ENCODE peak calls at places on chromosomes 3 and 15, in seven cellular contexts. One of them, this sample, is unnamed.

GRCh38 chr3:58520403-58520784 is 16.6 kb downstream of the ACOX2 start:
- DNase-seq in stimulated activated naive CD4-positive, alpha-beta T cell treated with Interleukin-2 at 50 U/mL for 16 hours: no peak
- DNase-seq in foreskin fibroblast: no peak
- DNase-seq in COR-L47: no peak
- DNase-seq in H7: no peak
- DNase-seq in KBM-7: no peak
- DNase-seq in RWPE1: no peak
- DNase-seq in this sample: no peak

GRCh38 chr3:107627962-107628542 is 105.3 kb downstream of the BBX start:
- DNase-seq in H7: no peak
- DNase-seq in foreskin fibroblast: no peak
- DNase-seq in KBM-7: no peak
- DNase-seq in stimulated activated naive CD4-positive, alpha-beta T cell treated with Interleukin-2 at 50 U/mL for 16 hours: no peak
- DNase-seq in RWPE1: no peak
- DNase-seq in COR-L47: no peak
- DNase-seq in this sample: no peak

GRCh38 chr3:188183452-188183851 is 29.5 kb downstream of the LPP start:
- DNase-seq in stimulated activated naive CD4-positive, alpha-beta T cell treated with Interleukin-2 at 50 U/mL for 16 hours: no peak
- DNase-seq in H7: no peak
- DNase-seq in COR-L47: no peak
- DNase-seq in RWPE1: no peak
- DNase-seq in foreskin fibroblast: no peak
- DNase-seq in KBM-7: no peak
- DNase-seq in this sample: no peak

GRCh38 chr15:29668120-29668602 is 154.1 kb downstream of the TJP1 start:
- DNase-seq in COR-L47: peak; percentile 82
- DNase-seq in KBM-7: peak; percentile 80
- DNase-seq in stimulated activated naive CD4-positive, alpha-beta T cell treated with Interleukin-2 at 50 U/mL for 16 hours: no peak
- DNase-seq in foreskin fibroblast: peak; percentile 73
- DNase-seq in RWPE1: peak; percentile 57
- DNase-seq in H7: peak; percentile 84
- DNase-seq in this sample: no peak

GRCh38 chr3:149532463-149533180 is 58.1 kb downstream of the TM4SF4 start:
- DNase-seq in stimulated activated naive CD4-positive, alpha-beta T cell treated with Interleukin-2 at 50 U/mL for 16 hours: no peak
- DNase-seq in H7: no peak
- DNase-seq in RWPE1: no peak
- DNase-seq in foreskin fibroblast: no peak
- DNase-seq in COR-L47: no peak
- DNase-seq in KBM-7: no peak
- DNase-seq in this sample: no peak

GRCh38 chr3:148642616-148643015 is 55.1 kb upstream of the AGTR1 start:
- DNase-seq in KBM-7: no peak
- DNase-seq in COR-L47: no peak
- DNase-seq in H7: no peak
- DNase-seq in stimulated activated naive CD4-positive, alpha-beta T cell treated with Interleukin-2 at 50 U/mL for 16 hours: no peak
- DNase-seq in RWPE1: no peak
- DNase-seq in foreskin fibroblast: peak; percentile 37
- DNase-seq in this sample: no peak

GRCh38 chr3:45367451-45367850 is 20.9 kb upstream of the LARS2 start:
- DNase-seq in KBM-7: no peak
- DNase-seq in H7: no peak
- DNase-seq in foreskin fibroblast: peak; percentile 55
- DNase-seq in RWPE1: no peak
- DNase-seq in stimulated activated naive CD4-positive, alpha-beta T cell treated with Interleukin-2 at 50 U/mL for 16 hours: no peak
- DNase-seq in COR-L47: no peak
- DNase-seq in this sample: peak; percentile 91

GRCh38 chr15:60520825-60521368 is 42.0 kb upstream of the ICE2 start:
- DNase-seq in H7: peak; percentile 40
- DNase-seq in foreskin fibroblast: peak; percentile 55
- DNase-seq in COR-L47: peak; percentile 52
- DNase-seq in KBM-7: peak; percentile 74
- DNase-seq in stimulated activated naive CD4-positive, alpha-beta T cell treated with Interleukin-2 at 50 U/mL for 16 hours: peak; percentile 63
- DNase-seq in RWPE1: peak; percentile 49
- DNase-seq in this sample: no peak

GRCh38 chr15:79007066-79007465 is 62.2 kb upstream of the CTSH start:
- DNase-seq in foreskin fibroblast: no peak
- DNase-seq in stimulated activated naive CD4-positive, alpha-beta T cell treated with Interleukin-2 at 50 U/mL for 16 hours: no peak
- DNase-seq in KBM-7: peak; percentile 85
- DNase-seq in RWPE1: no peak
- DNase-seq in COR-L47: no peak
- DNase-seq in H7: peak; percentile 82
- DNase-seq in this sample: no peak

GRCh38 chr3:158696618-158697017 is 24.2 kb upstream of the LXN start:
- DNase-seq in KBM-7: no peak
- DNase-seq in COR-L47: no peak
- DNase-seq in foreskin fibroblast: no peak
- DNase-seq in stimulated activated naive CD4-positive, alpha-beta T cell treated with Interleukin-2 at 50 U/mL for 16 hours: no peak
- DNase-seq in RWPE1: no peak
- DNase-seq in H7: no peak
- DNase-seq in this sample: no peak

GRCh38 chr3:67083277-67083676 is 85.2 kb downstream of the KBTBD8 start:
- DNase-seq in foreskin fibroblast: peak; percentile 26
- DNase-seq in H7: no peak
- DNase-seq in RWPE1: peak; percentile 25
- DNase-seq in COR-L47: no peak
- DNase-seq in KBM-7: peak; percentile 52
- DNase-seq in stimulated activated naive CD4-positive, alpha-beta T cell treated with Interleukin-2 at 50 U/mL for 16 hours: peak; percentile 20
- DNase-seq in this sample: no peak

GRCh38 chr15:98649621-98649995 is 1.3 kb downstream of the IGF1R start:
- DNase-seq in foreskin fibroblast: no peak
- DNase-seq in RWPE1: no peak
- DNase-seq in KBM-7: peak; percentile 54
- DNase-seq in stimulated activated naive CD4-positive, alpha-beta T cell treated with Interleukin-2 at 50 U/mL for 16 hours: peak; percentile 19
- DNase-seq in H7: peak; percentile 67
- DNase-seq in COR-L47: no peak
- DNase-seq in this sample: no peak

This sample was measured in GM04503.